ENCODE peak calls at places on chromosome 22, in nine cellular contexts. O is AG04450, N is hepatocyte, C is adrenal gland, L is lower lobe of right lung, E is HepG2, R is ascending aorta, T is neuronal stem cell, I is upper lobe of right lung. M is an unnamed sample.

GRCh38 chr22:46251816-46252380 is 1.8 kb upstream of the CDPF1 start:
- DNase-seq in I (no peak), R (no peak), L (no peak), T (no peak), O (no peak), N (no peak), C (no peak), E (no peak), M (no peak)

GRCh38 chr22:46290843-46291785 is 5.6 kb upstream of the GTSE1 start:
- DNase-seq in R (no peak), I (no peak), E (no peak), C (no peak), T (no peak), N (no peak), L (no peak), O (no peak), M (peak)

GRCh38 chr22:49525776-49526535 is 301.7 kb downstream of the BRD1 start:
- DNase-seq in E (no peak), O (no peak), I (no peak), L (no peak), N (no peak), T (no peak), C (no peak), R (no peak), M (peak)

GRCh38 chr22:30309981-30310672 is 16.6 kb downstream of the TBC1D10A start:
- DNase-seq in C (no peak), E (no peak), R (no peak), L (peak), O (no peak), N (peak), T (no peak), I (no peak), M (peak)

GRCh38 chr22:50726643-50727340 is 11.2 kb upstream of the ACR start:
- DNase-seq in O (no peak), I (peak), N (no peak), E (peak), R (no peak), C (no peak), T (no peak), L (peak), M (no peak)

GRCh38 chr22:41092847-41093371 is 517 bp downstream of the EP300 start:
- DNase-seq in I (peak), N (peak), L (peak), T (no peak), C (peak), O (no peak), R (peak), E (peak), M (peak)

GRCh38 chr22:45995405-45996101 is 18.6 kb upstream of the WNT7B start:
- DNase-seq in L (peak), R (no peak), O (no peak), I (peak), T (no peak), N (no peak), E (no peak), C (no peak), M (peak)

GRCh38 chr22:35568751-35569725 is 28.4 kb downstream of the RASD2 start:
- DNase-seq in C (no peak), L (no peak), I (no peak), N (peak), R (no peak), O (no peak), T (no peak), E (no peak), M (peak)

GRCh38 chr22:26744892-26745808 is 87.8 kb downstream of the MIAT start:
- DNase-seq in C (no peak), O (no peak), N (no peak), L (no peak), I (no peak), T (no peak), R (no peak), E (no peak), M (no peak)

GRCh38 chr22:41206719-41207118 is 1.6 kb downstream of the L3MBTL2 start:
- DNase-seq in O (no peak), T (no peak), L (no peak), N (no peak), E (no peak), I (no peak), R (no peak), C (no peak), M (no peak)

GRCh38 chr22:29503811-29504372 is 23.9 kb downstream of the NEFH start:
- DNase-seq in R (no peak), L (no peak), C (peak), T (no peak), E (no peak), I (no peak), N (peak), O (peak), M (no peak)

GRCh38 chr22:23225724-23226496 is 45.6 kb downstream of the BCR start:
- DNase-seq in T (no peak), N (no peak), C (no peak), L (peak), I (peak), O (no peak), R (peak), E (no peak), M (no peak)

GRCh38 chr22:23237201-23237798 is 57.0 kb downstream of the BCR start:
- DNase-seq in N (peak), T (peak), C (no peak), I (no peak), R (no peak), O (peak), E (no peak), L (no peak), M (no peak)

GRCh38 chr22:50531546-50532352 is 1.9 kb upstream of the TYMP start:
- DNase-seq in E (no peak), R (peak), N (peak), L (peak), T (no peak), O (no peak), I (peak), C (peak), M (peak)

GRCh38 chr22:44340271-44341239 is 27.8 kb upstream of the SHISAL1 start:
- DNase-seq in T (no peak), C (no peak), E (no peak), I (no peak), O (no peak), N (no peak), L (no peak), R (no peak), M (no peak)

GRCh38 chr22:35537252-35537651 is 3.4 kb upstream of the RASD2 start:
- DNase-seq in E (no peak), O (no peak), I (no peak), T (no peak), C (no peak), R (no peak), N (no peak), L (no peak), M (no peak)

GRCh38 chr22:23683545-23683944 is 7.3 kb upstream of the RGL4 start:
- DNase-seq in N (no peak), C (no peak), L (no peak), E (no peak), T (no peak), R (peak), O (no peak), I (no peak), M (no peak)

GRCh38 chr22:32823024-32823730 is 21.7 kb downstream of the TIMP3 start:
- DNase-seq in T (no peak), O (no peak), I (no peak), E (peak), N (peak), L (no peak), R (no peak), C (no peak), M (no peak)

GRCh38 chr22:49394116-49394785 is 433.4 kb downstream of the BRD1 start:
- DNase-seq in N (no peak), T (no peak), L (no peak), I (no peak), C (no peak), E (no peak), R (peak), O (no peak), M (no peak)

GRCh38 chr22:44272330-44272729 is 40.4 kb downstream of the SHISAL1 start:
- DNase-seq in E (no peak), R (no peak), N (no peak), L (no peak), O (no peak), T (no peak), C (no peak), I (peak), M (no peak)

GRCh38 chr22:17199131-17199731 is 20.0 kb downstream of the ADA2 start:
- DNase-seq in N (peak), T (peak), R (no peak), O (no peak), E (no peak), I (no peak), C (peak), L (no peak), M (peak)

GRCh38 chr22:36081023-36081431 is 52.4 kb upstream of the RBFOX2 start:
- DNase-seq in E (no peak), L (no peak), C (peak), T (no peak), O (peak), N (peak), I (no peak), R (peak), M (peak)

GRCh38 chr22:46830001-46830715 is 67.7 kb downstream of the TBC1D22A start:
- DNase-seq in R (peak), N (peak), C (peak), E (no peak), O (no peak), I (peak), T (no peak), L (no peak), M (no peak)

GRCh38 chr22:46538816-46539163 is 1.4 kb upstream of the CELSR1 start:
- DNase-seq in L (no peak), T (no peak), R (peak), E (no peak), N (no peak), C (no peak), O (no peak), I (peak), M (peak)

GRCh38 chr22:41683052-41683451 is 5.6 kb downstream of the SNU13 start:
- DNase-seq in C (no peak), E (no peak), I (peak), O (no peak), T (no peak), N (no peak), R (no peak), L (no peak), M (no peak)

GRCh38 chr22:23219787-23220484 is 39.6 kb downstream of the BCR start:
- DNase-seq in O (no peak), R (peak), E (no peak), C (peak), I (peak), T (no peak), N (peak), L (peak), M (no peak)

GRCh38 chr22:46071451-46072029 is 78.8 kb upstream of the PPARA start:
- DNase-seq in O (peak), E (no peak), L (peak), T (no peak), N (peak), R (peak), I (peak), C (peak), M (peak)

GRCh38 chr22:40628354-40629042 is 8.0 kb downstream of the MRTFA start:
- DNase-seq in L (no peak), R (no peak), N (no peak), I (peak), C (no peak), E (no peak), O (no peak), T (no peak), M (no peak)

GRCh38 chr22:36852056-36852973 is 8.5 kb upstream of the NCF4 start:
- DNase-seq in I (no peak), L (no peak), E (no peak), R (no peak), N (no peak), C (no peak), O (no peak), T (no peak), M (no peak)

GRCh38 chr22:49152146-49152929 is 675.3 kb downstream of the BRD1 start:
- DNase-seq in L (no peak), T (peak), N (no peak), R (no peak), E (no peak), C (no peak), O (no peak), I (peak), M (no peak)

GRCh38 chr22:43704051-43704450 is 108.1 kb downstream of the EFCAB6 start:
- DNase-seq in T (no peak), C (no peak), R (no peak), L (no peak), I (no peak), E (no peak), N (no peak), O (no peak), M (no peak)

GRCh38 chr22:31917227-31917921 is 27.0 kb upstream of the YWHAH start:
- DNase-seq in O (no peak), E (no peak), R (peak), L (peak), N (no peak), I (peak), C (peak), T (no peak), M (no peak)

GRCh38 chr22:24421428-24421931 is 5.9 kb upstream of the ADORA2A start:
- DNase-seq in E (peak), T (no peak), I (no peak), N (peak), R (no peak), C (no peak), O (no peak), L (peak), M (peak)

GRCh38 chr22:46202897-46203589 is 47.0 kb downstream of the CDPF1 start:
- DNase-seq in C (no peak), N (peak), T (no peak), R (no peak), L (no peak), I (no peak), O (no peak), E (no peak), M (no peak)

GRCh38 chr22:33874206-33874605 is 46.1 kb downstream of the LARGE1 start:
- DNase-seq in O (no peak), C (no peak), N (no peak), I (no peak), E (no peak), R (no peak), L (no peak), T (no peak), M (no peak)

GRCh38 chr22:33873186-33873585 is 47.1 kb downstream of the LARGE1 start:
- DNase-seq in T (no peak), N (no peak), I (no peak), E (no peak), R (peak), L (no peak), C (peak), O (no peak), M (no peak)

GRCh38 chr22:33875316-33875715 is 45.0 kb downstream of the LARGE1 start:
- DNase-seq in T (no peak), C (no peak), L (no peak), I (no peak), N (no peak), R (no peak), O (no peak), E (no peak), M (no peak)

GRCh38 chr22:33871935-33872334 is 48.3 kb downstream of the LARGE1 start:
- DNase-seq in L (no peak), I (no peak), T (no peak), N (no peak), R (peak), O (no peak), C (no peak), E (no peak), M (no peak)

GRCh38 chr22:33873666-33874065 is 46.6 kb downstream of the LARGE1 start:
- DNase-seq in R (no peak), T (no peak), I (no peak), E (no peak), O (no peak), L (no peak), N (no peak), C (no peak), M (no peak)
- H3K27ac ChIP-seq in R (peak), T (no peak), I (no peak), E (no peak), O (no peak), L (no peak), N (no peak), C (peak), M (no peak)

GRCh38 chr22:20999350-21000214 is 2.3 kb downstream of the THAP7 start:
- DNase-seq in T (no peak), C (no peak), L (no peak), I (no peak), N (no peak), R (no peak), E (no peak), O (no peak), M (no peak)

GRCh38 chr22:21000215-21000986 is 1.5 kb downstream of the THAP7 start:
- DNase-seq in N (no peak), R (no peak), O (no peak), L (no peak), E (no peak), C (no peak), I (no peak), T (no peak), M (peak)

GRCh38 chr22:20998411-20999336 is 3.2 kb downstream of the THAP7 start:
- DNase-seq in N (no peak), O (no peak), L (no peak), I (no peak), T (no peak), C (no peak), R (no peak), E (no peak), M (peak)

GRCh38 chr22:21001601-21002325 is at the start of gene THAP7:
- DNase-seq in C (peak), R (peak), N (peak), O (peak), T (peak), I (peak), E (peak), L (peak), M (peak)

DNA sequence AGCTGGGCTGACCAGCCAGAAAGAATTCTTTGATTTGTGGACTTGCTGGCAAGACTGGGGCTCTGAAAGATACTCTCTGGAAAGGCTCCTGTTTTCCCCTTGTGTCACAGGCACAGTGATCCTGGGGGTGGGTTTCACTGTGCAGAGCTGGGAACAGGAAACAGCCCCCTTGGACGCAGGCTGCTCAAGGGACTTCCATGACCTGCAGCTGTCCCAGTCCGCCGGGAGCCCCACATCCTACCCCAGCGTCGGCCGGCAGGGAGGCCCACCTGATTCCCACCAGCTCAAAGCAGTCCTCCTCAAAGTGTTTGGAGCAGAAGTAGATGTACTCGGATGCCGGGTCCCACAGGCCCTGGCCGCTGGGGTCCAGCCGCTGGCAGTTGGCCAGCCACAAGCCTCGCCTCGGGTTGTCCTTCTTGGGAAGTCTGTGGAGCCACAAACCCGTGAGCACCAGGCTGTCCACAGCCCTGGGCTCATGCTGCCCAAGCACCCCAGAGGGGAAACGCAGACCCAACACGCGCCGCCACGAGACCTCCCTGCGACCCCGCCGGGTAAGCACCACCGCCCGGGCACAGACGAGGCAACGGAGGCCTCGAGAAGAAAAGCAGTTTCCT is 824 bp downstream of the THAP7 start:
- DNase-seq in N (no peak), I (no peak), R (no peak), O (no peak), E (no peak), C (peak), T (no peak), L (no peak), M (peak)
- H3K27ac ChIP-seq in N (peak), I (peak), R (peak), O (peak), E (peak), C (peak), T (peak), L (peak), M (peak)

GRCh38 chr22:38705235-38706100 is at the start of gene GTPBP1:
- DNase-seq in N (peak), E (peak), T (peak), O (peak), C (peak), R (peak), L (peak), I (peak), M (peak)

GRCh38 chr22:38706101-38706884 is 549 bp downstream of the GTPBP1 start:
- DNase-seq in O (no peak), I (peak), T (no peak), N (peak), L (peak), C (peak), E (no peak), R (no peak), M (peak)

GRCh38 chr22:38706885-38707180 is 1.1 kb downstream of the GTPBP1 start:
- DNase-seq in C (no peak), L (no peak), R (no peak), O (no peak), I (no peak), E (no peak), T (no peak), N (no peak), M (no peak)

GRCh38 chr22:38707984-38708383 is 2.2 kb downstream of the GTPBP1 start:
- DNase-seq in L (no peak), R (no peak), C (no peak), O (no peak), N (no peak), I (no peak), E (no peak), T (no peak), M (no peak)

DNA sequence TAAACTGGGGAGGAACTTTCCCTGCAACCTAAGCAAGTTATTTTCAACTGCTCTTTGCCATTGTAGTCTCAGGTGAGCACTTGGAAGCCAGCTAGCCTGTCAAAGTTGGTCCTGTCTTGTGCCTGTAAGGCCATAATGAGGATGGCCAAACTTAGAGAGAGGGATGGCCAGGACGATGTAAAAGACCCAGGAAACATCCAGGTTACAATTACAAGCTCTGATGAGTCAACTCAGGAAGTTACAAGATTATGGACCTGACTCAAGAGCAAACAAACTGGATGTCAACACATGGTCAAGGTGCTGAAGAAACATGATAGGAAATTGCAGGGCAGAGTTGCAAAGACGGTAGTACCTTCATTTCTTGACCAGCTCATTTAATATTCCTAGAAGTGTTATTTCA is 1.6 kb downstream of the GTPBP1 start:
- DNase-seq in T (no peak), R (no peak), C (no peak), L (no peak), O (no peak), I (no peak), E (peak), N (peak), M (peak)
- H3K27ac ChIP-seq in T (no peak), R (no peak), C (peak), L (peak), O (no peak), I (no peak), E (peak), N (peak), M (peak)

GRCh38 chr22:37968452-37969251 is 15.2 kb downstream of the POLR2F start:
- DNase-seq in I (no peak), L (no peak), T (no peak), O (no peak), N (no peak), C (no peak), E (peak), R (no peak), M (peak)
- H3K27ac ChIP-seq in I (no peak), L (no peak), T (peak), O (no peak), N (no peak), C (no peak), E (peak), R (no peak), M (no peak)

M was measured in osteoblast.